ENCODE peak calls at places on chromosomes 11 and 22, in six cellular contexts. F, D, G, L, V and I are unnamed samples.
A peak's percentile ranks its signal among the peaks of the same experiment; 100 is the strongest.

GRCh38 chr11:134181707-134182106 is 42.1 kb downstream of the NCAPD3 start:
- DNase-seq in G (no peak), L (no peak), F (no peak), D (peak; percentile 29), V (no peak), I (no peak)

GRCh38 chr11:92751594-92751993 is 217.9 kb upstream of the MTNR1B start:
- DNase-seq in L (no peak), V (no peak), F (no peak), D (no peak), G (no peak), I (peak; percentile 29)

GRCh38 chr11:76288166-76288978 is 82.1 kb upstream of the WNT11 start:
- DNase-seq in V (no peak), F (no peak), L (no peak), D (no peak), G (no peak), I (no peak)

GRCh38 chr22:31748490-31748889 is 1.4 kb downstream of the PRR14L start:
- DNase-seq in F (no peak), L (no peak), V (peak; percentile 39), G (no peak), D (no peak), I (no peak)

GRCh38 chr11:8932564-8933180 is at the start of gene C11orf16:
- DNase-seq in G (no peak), L (no peak), F (no peak), D (no peak), V (no peak), I (no peak)

GRCh38 chr22:30210235-30210831 is 36.2 kb downstream of the LIF start:
- DNase-seq in L (peak; percentile 27), F (no peak), D (no peak), G (no peak), V (no peak), I (peak; percentile 63)

GRCh38 chr11:120222916-120223315 is 12.1 kb downstream of the OAF start:
- DNase-seq in D (no peak), F (no peak), L (peak; percentile 67), V (no peak), G (no peak), I (no peak)

GRCh38 chr11:80365980-80366379 is 925.1 kb upstream of the TENM4 start:
- DNase-seq in L (no peak), D (no peak), F (no peak), V (no peak), G (no peak), I (no peak)

GRCh38 chr11:134580635-134581025 is 168.6 kb upstream of the B3GAT1 start:
- DNase-seq in L (no peak), V (no peak), F (no peak), D (no peak), G (peak; percentile 78), I (no peak)

GRCh38 chr11:71240865-71241691 is 11.3 kb downstream of the SHANK2 start:
- DNase-seq in G (no peak), L (peak; percentile 59), V (no peak), F (no peak), D (no peak), I (peak; percentile 37)

GRCh38 chr22:38034278-38034882 is 22.8 kb upstream of the PICK1 start:
- DNase-seq in G (peak; percentile 91), D (peak; percentile 83), L (peak; percentile 81), F (peak; percentile 64), V (no peak), I (peak; percentile 63)

GRCh38 chr22:46676881-46677280 is 56.7 kb downstream of the GRAMD4 start:
- DNase-seq in L (no peak), D (peak; percentile 57), F (no peak), G (no peak), V (no peak), I (no peak)

GRCh38 chr11:93505703-93506102 is 37.5 kb downstream of the SMCO4 start:
- DNase-seq in F (no peak), V (no peak), G (no peak), L (no peak), D (no peak), I (no peak)

GRCh38 chr11:1906623-1907423 is 12.7 kb upstream of the TNNT3 start:
- DNase-seq in G (no peak), D (no peak), F (peak; percentile 21), L (no peak), V (no peak), I (no peak)

GRCh38 chr11:1908579-1908978 is 10.9 kb upstream of the TNNT3 start:
- DNase-seq in F (no peak), G (no peak), V (no peak), D (peak; percentile 52), L (no peak), I (no peak)

GRCh38 chr11:1909524-1909923 is 10.0 kb upstream of the TNNT3 start:
- DNase-seq in G (no peak), D (no peak), L (no peak), V (no peak), F (no peak), I (no peak)

GRCh38 chr11:1906146-1906545 is 13.4 kb upstream of the TNNT3 start:
- DNase-seq in G (no peak), L (no peak), D (no peak), V (no peak), F (no peak), I (no peak)

GRCh38 chr11:1907955-1908354 is 11.5 kb upstream of the TNNT3 start:
- DNase-seq in L (no peak), G (no peak), V (no peak), D (no peak), F (peak; percentile 45), I (no peak)
- H3K27ac ChIP-seq in L (no peak overlapping the region), G (no peak overlapping the region), V (no peak overlapping the region), D (peak overlapping the region; percentile 90), F (peak overlapping the region; percentile 76), I (no peak overlapping the region)

DNA sequence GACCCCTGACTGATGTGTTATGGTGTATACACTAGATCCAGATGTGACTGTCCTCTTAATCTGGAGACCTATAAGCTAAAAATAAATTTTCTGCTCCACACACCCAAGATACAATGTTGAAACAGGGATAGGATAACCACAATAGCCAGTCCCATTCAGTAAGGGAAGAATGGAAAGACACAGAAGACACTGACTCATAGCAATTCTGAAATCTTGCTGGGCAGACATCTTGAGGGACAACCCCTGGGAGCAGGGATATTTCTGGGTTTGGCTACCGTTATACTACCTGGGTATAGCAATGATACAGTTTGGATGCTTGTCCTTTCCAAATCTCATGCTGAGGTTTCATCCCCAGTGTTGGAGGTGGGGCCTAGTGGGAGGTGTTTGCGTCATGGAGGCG is 93.9 kb downstream of the BUD13 start:
- DNase-seq in D (no peak), G (no peak), L (no peak), F (no peak), V (no peak), I (no peak)
- TF ChIP-seq POLR2A in D (no peak), G (no peak), L (no peak), F (no peak), V (no peak), I (no peak)

GRCh38 chr11:12408156-12408770 is 30.9 kb downstream of the PARVA start:
- DNase-seq in D (no peak), G (no peak), F (no peak), V (no peak), L (no peak), I (no peak)

GRCh38 chr11:12409621-12410005 is 32.2 kb downstream of the PARVA start:
- DNase-seq in F (no peak), G (no peak), D (no peak), V (no peak), L (no peak), I (no peak)

GRCh38 chr11:12411395-12411794 is 34.0 kb downstream of the PARVA start:
- DNase-seq in F (no peak), G (no peak), D (no peak), V (no peak), L (no peak), I (no peak)

GRCh38 chr11:12411806-12412727 is 34.7 kb downstream of the PARVA start:
- DNase-seq in F (peak; percentile 75), G (peak; percentile 64), V (peak; percentile 69), L (no peak), D (peak; percentile 74), I (peak; percentile 58)

DNA sequence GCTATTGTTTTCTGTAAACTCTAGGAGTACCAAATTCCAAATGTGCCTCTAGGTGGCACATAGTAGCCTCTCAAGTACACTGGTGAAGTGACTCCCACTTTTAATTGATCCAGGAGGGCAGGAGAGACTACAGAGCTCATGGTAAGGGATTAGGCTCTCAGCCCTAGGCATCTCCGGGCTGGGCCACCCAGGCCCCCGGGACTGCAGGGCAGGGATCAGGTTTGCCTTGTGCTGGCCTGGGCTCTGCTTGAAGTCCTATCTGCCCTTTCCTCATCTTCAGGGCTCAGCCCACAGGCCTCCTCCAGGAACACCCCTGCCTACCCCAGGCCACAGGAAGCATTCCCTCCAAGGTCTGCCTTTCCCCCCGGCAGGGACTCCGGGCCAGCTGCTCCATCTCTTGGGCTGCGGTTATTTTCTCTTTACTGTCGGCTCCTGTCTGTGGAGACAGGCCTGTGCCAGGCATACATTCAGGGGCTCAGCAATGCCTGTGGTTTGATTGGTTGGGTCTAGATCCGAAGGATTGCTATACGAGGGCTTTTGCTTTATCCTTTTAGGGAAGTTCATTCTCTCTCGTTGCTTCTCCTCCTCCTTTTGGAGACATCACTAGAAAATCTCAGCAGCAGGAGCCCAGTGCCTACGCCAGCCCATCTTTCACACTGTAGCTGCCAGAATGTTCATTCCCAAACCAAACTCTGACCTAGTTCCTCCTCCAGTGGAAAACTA is 32.8 kb downstream of the PARVA start:
- DNase-seq in F (peak; percentile 52), D (no peak), L (no peak), G (no peak), V (no peak), I (no peak)
- TF ChIP-seq CTCF in F (no peak), D (no peak), L (no peak), G (no peak), V (peak; percentile 10), I (no peak)

DNA sequence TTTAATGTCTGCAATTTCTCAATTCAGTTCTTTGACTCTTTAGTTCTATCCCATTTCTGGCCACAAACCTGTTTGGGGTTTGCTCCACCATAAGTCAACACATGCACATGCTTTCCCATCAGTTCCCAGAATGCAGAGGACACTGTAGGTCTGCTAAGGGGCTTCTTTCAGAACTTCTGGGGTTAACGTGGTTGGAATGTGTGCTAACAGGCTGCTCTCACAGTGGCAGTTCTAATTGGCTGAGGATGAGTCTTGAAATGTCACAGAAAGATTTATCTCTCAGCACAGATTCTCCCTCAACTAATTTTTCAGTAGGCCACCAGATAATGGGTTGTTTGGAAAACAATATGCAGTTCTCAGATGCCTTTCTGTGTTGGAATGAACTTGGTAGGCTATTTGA is 703.4 kb downstream of the NTM start:
- DNase-seq in F (no peak), V (no peak), D (no peak), G (no peak), L (no peak), I (no peak)
- H3K27ac ChIP-seq in F (no peak overlapping the region), V (no peak overlapping the region), D (no peak overlapping the region), G (no peak overlapping the region), L (no peak overlapping the region), I (no peak overlapping the region)

GRCh38 chr11:77749232-77749631 is 71.3 kb downstream of the RSF1 start:
- DNase-seq in L (no peak), D (no peak), F (no peak), V (no peak), G (no peak), I (no peak)
- TF ChIP-seq POLR2A in L (no peak), D (no peak), F (no peak), V (no peak), G (no peak), I (no peak)